ENCODE peak calls at places on chromosome 18, in six cellular contexts. M, G, A, B, H and R are unnamed samples.

GRCh38 chr18:596288-596881 is 403 bp upstream of the CLUL1 start:
- DNase-seq in M (peak; percentile 39), G (peak; percentile 76), B (peak; percentile 65), H (no peak), A (no peak), R (no peak)

GRCh38 chr18:35201502-35201901 is 39.3 kb upstream of the ZNF397 start:
- DNase-seq in B (no peak), G (no peak), M (no peak), A (no peak), H (no peak), R (no peak)

GRCh38 chr18:49669403-49669802 is 107.5 kb downstream of the LIPG start:
- DNase-seq in H (no peak), M (no peak), G (no peak), A (no peak), B (no peak), R (no peak)

GRCh38 chr18:8084160-8084559 is 517.0 kb downstream of the PTPRM start:
- DNase-seq in G (no peak), M (no peak), A (no peak), H (peak; percentile 5), B (peak; percentile 1), R (no peak)

GRCh38 chr18:55079481-55080350 is 120.5 kb upstream of the CCDC68 start:
- DNase-seq in M (no peak), B (no peak), A (no peak), H (no peak), G (no peak), R (no peak)

GRCh38 chr18:34222025-34222395 is 2.7 kb downstream of the NOL4 start:
- DNase-seq in A (no peak), H (no peak), M (no peak), G (no peak), B (peak; percentile 24), R (no peak)

GRCh38 chr18:34494359-34494696 is 215.8 kb upstream of the DTNA start:
- DNase-seq in G (no peak), M (no peak), A (no peak), B (no peak), H (no peak), R (no peak)

GRCh38 chr18:35547008-35547605 is 34.4 kb upstream of the GALNT1 start:
- DNase-seq in A (no peak), B (no peak), M (no peak), H (no peak), G (no peak), R (no peak)

GRCh38 chr18:79988925-79989361 is 580 bp upstream of the TXNL4A start:
- DNase-seq in M (no peak), G (no peak), H (peak; percentile 21), B (no peak), A (no peak), R (no peak)

GRCh38 chr18:36493349-36494281 is 196.1 kb downstream of the FHOD3 start:
- DNase-seq in B (no peak), M (no peak), A (no peak), H (no peak), G (no peak), R (no peak)

GRCh38 chr18:35524236-35524635 is 26.5 kb upstream of the INO80C start:
- DNase-seq in M (no peak), B (no peak), H (no peak), G (no peak), A (no peak), R (no peak)

GRCh38 chr18:13560306-13560705 is 166.1 kb downstream of the FAM210A start:
- DNase-seq in H (no peak), G (no peak), M (no peak), B (no peak), A (no peak), R (no peak)

GRCh38 chr18:34871435-34871834 is 161.3 kb downstream of the DTNA start:
- DNase-seq in H (no peak), G (no peak), M (no peak), B (no peak), A (no peak), R (no peak)

GRCh38 chr18:39692367-39693011 is 2126.9 kb upstream of the CELF4 start:
- DNase-seq in G (no peak), M (no peak), H (no peak), A (no peak), B (no peak), R (no peak)